ENCODE peak calls at places on chromosome 3, in seven cellular contexts. One of them, this sample, is unnamed.

GRCh38 chr3:183252973-183253363 is at the start of gene B3GNT5:
- DNase-seq in CD8-positive, alpha-beta memory T cell: no peak
- DNase-seq in tibial nerve: no peak
- DNase-seq in left ventricle myocardium inferior: peak; percentile 20
- DNase-seq in IMR-90: no peak
- DNase-seq in naive thymus-derived CD4-positive, alpha-beta T cell: peak; percentile 5
- DNase-seq in cardiac muscle cell: peak; percentile 38
- DNase-seq in this sample: no peak

GRCh38 chr3:32340039-32340438 is 51.6 kb upstream of the CMTM7 start:
- DNase-seq in CD8-positive, alpha-beta memory T cell: peak; percentile 51
- DNase-seq in tibial nerve: no peak
- DNase-seq in left ventricle myocardium inferior: no peak
- DNase-seq in IMR-90: peak; percentile 35
- DNase-seq in naive thymus-derived CD4-positive, alpha-beta T cell: peak; percentile 56
- DNase-seq in cardiac muscle cell: peak; percentile 74
- DNase-seq in this sample: peak; percentile 78

GRCh38 chr3:122789585-122790273 is 3.9 kb downstream of the HSPBAP1 start:
- DNase-seq in CD8-positive, alpha-beta memory T cell: no peak
- DNase-seq in tibial nerve: no peak
- DNase-seq in left ventricle myocardium inferior: no peak
- DNase-seq in IMR-90: no peak
- DNase-seq in naive thymus-derived CD4-positive, alpha-beta T cell: no peak
- DNase-seq in cardiac muscle cell: no peak
- DNase-seq in this sample: no peak

GRCh38 chr3:160154033-160154432 is 71.2 kb upstream of the C3orf80 start:
- DNase-seq in CD8-positive, alpha-beta memory T cell: no peak
- DNase-seq in tibial nerve: no peak
- DNase-seq in left ventricle myocardium inferior: no peak
- DNase-seq in IMR-90: peak; percentile 59
- DNase-seq in naive thymus-derived CD4-positive, alpha-beta T cell: no peak
- DNase-seq in cardiac muscle cell: no peak
- DNase-seq in this sample: no peak

GRCh38 chr3:24472358-24472757 is 22.3 kb downstream of the THRB start:
- DNase-seq in CD8-positive, alpha-beta memory T cell: no peak
- DNase-seq in tibial nerve: no peak
- DNase-seq in left ventricle myocardium inferior: no peak
- DNase-seq in IMR-90: no peak
- DNase-seq in naive thymus-derived CD4-positive, alpha-beta T cell: no peak
- DNase-seq in cardiac muscle cell: no peak
- DNase-seq in this sample: no peak

GRCh38 chr3:133527306-133527705 is 46.2 kb upstream of the CDV3 start:
- DNase-seq in CD8-positive, alpha-beta memory T cell: no peak
- DNase-seq in tibial nerve: no peak
- DNase-seq in left ventricle myocardium inferior: no peak
- DNase-seq in IMR-90: no peak
- DNase-seq in naive thymus-derived CD4-positive, alpha-beta T cell: no peak
- DNase-seq in cardiac muscle cell: no peak
- DNase-seq in this sample: no peak

GRCh38 chr3:99365396-99365795 is 273.0 kb upstream of the COL8A1 start:
- DNase-seq in CD8-positive, alpha-beta memory T cell: no peak
- DNase-seq in tibial nerve: no peak
- DNase-seq in left ventricle myocardium inferior: no peak
- DNase-seq in IMR-90: no peak
- DNase-seq in naive thymus-derived CD4-positive, alpha-beta T cell: no peak
- DNase-seq in cardiac muscle cell: no peak
- DNase-seq in this sample: no peak

GRCh38 chr3:88003115-88003755 is 55.6 kb downstream of the CGGBP1 start:
- DNase-seq in CD8-positive, alpha-beta memory T cell: peak; percentile 12
- DNase-seq in tibial nerve: no peak
- DNase-seq in left ventricle myocardium inferior: no peak
- DNase-seq in IMR-90: peak; percentile 49
- DNase-seq in naive thymus-derived CD4-positive, alpha-beta T cell: peak; percentile 13
- DNase-seq in cardiac muscle cell: peak; percentile 76
- DNase-seq in this sample: peak; percentile 75

GRCh38 chr3:117398166-117398954 is 688.8 kb downstream of the TUSC7 start:
- DNase-seq in CD8-positive, alpha-beta memory T cell: no peak
- DNase-seq in tibial nerve: no peak
- DNase-seq in left ventricle myocardium inferior: no peak
- DNase-seq in IMR-90: no peak
- DNase-seq in naive thymus-derived CD4-positive, alpha-beta T cell: no peak
- DNase-seq in cardiac muscle cell: no peak
- DNase-seq in this sample: no peak

GRCh38 chr3:112640864-112641751 is at the start of gene CCDC80:
- DNase-seq in CD8-positive, alpha-beta memory T cell: no peak
- DNase-seq in tibial nerve: no peak
- DNase-seq in left ventricle myocardium inferior: no peak
- DNase-seq in IMR-90: peak; percentile 94
- DNase-seq in naive thymus-derived CD4-positive, alpha-beta T cell: no peak
- DNase-seq in cardiac muscle cell: peak; percentile 95
- DNase-seq in this sample: no peak

GRCh38 chr3:168865022-168865551 is 769.4 kb upstream of the GOLIM4 start:
- DNase-seq in CD8-positive, alpha-beta memory T cell: no peak
- DNase-seq in tibial nerve: no peak
- DNase-seq in left ventricle myocardium inferior: no peak
- DNase-seq in IMR-90: peak; percentile 48
- DNase-seq in naive thymus-derived CD4-positive, alpha-beta T cell: no peak
- DNase-seq in cardiac muscle cell: peak; percentile 60
- DNase-seq in this sample: peak; percentile 65

GRCh38 chr3:48851407-48851806 is 3.7 kb upstream of the PRKAR2A start:
- DNase-seq in CD8-positive, alpha-beta memory T cell: no peak
- DNase-seq in tibial nerve: no peak
- DNase-seq in left ventricle myocardium inferior: no peak
- DNase-seq in IMR-90: peak; percentile 66
- DNase-seq in naive thymus-derived CD4-positive, alpha-beta T cell: no peak
- DNase-seq in cardiac muscle cell: peak; percentile 48
- DNase-seq in this sample: no peak

GRCh38 chr3:148748323-148748722 is 50.6 kb downstream of the AGTR1 start:
- DNase-seq in CD8-positive, alpha-beta memory T cell: no peak
- DNase-seq in tibial nerve: no peak
- DNase-seq in left ventricle myocardium inferior: no peak
- DNase-seq in IMR-90: no peak
- DNase-seq in naive thymus-derived CD4-positive, alpha-beta T cell: no peak
- DNase-seq in cardiac muscle cell: peak; percentile 46
- DNase-seq in this sample: no peak

GRCh38 chr3:171757377-171758034 is 52.8 kb downstream of the PLD1 start:
- DNase-seq in CD8-positive, alpha-beta memory T cell: no peak
- DNase-seq in tibial nerve: no peak
- DNase-seq in left ventricle myocardium inferior: no peak
- DNase-seq in IMR-90: no peak
- DNase-seq in naive thymus-derived CD4-positive, alpha-beta T cell: no peak
- DNase-seq in cardiac muscle cell: no peak
- DNase-seq in this sample: no peak

GRCh38 chr3:171752329-171752728 is 58.0 kb downstream of the PLD1 start:
- DNase-seq in CD8-positive, alpha-beta memory T cell: no peak
- DNase-seq in tibial nerve: no peak
- DNase-seq in left ventricle myocardium inferior: no peak
- DNase-seq in IMR-90: no peak
- DNase-seq in naive thymus-derived CD4-positive, alpha-beta T cell: no peak
- DNase-seq in cardiac muscle cell: no peak
- DNase-seq in this sample: no peak

GRCh38 chr3:171753665-171754408 is 56.4 kb downstream of the PLD1 start:
- DNase-seq in CD8-positive, alpha-beta memory T cell: no peak
- DNase-seq in tibial nerve: no peak
- DNase-seq in left ventricle myocardium inferior: no peak
- DNase-seq in IMR-90: peak; percentile 86
- DNase-seq in naive thymus-derived CD4-positive, alpha-beta T cell: no peak
- DNase-seq in cardiac muscle cell: peak; percentile 61
- DNase-seq in this sample: no peak

GRCh38 chr3:171753025-171753472 is 57.2 kb downstream of the PLD1 start:
- DNase-seq in CD8-positive, alpha-beta memory T cell: no peak
- DNase-seq in tibial nerve: no peak
- DNase-seq in left ventricle myocardium inferior: no peak
- DNase-seq in IMR-90: peak; percentile 20
- DNase-seq in naive thymus-derived CD4-positive, alpha-beta T cell: no peak
- DNase-seq in cardiac muscle cell: peak; percentile 62
- DNase-seq in this sample: no peak

GRCh38 chr3:171755015-171755589 is 55.2 kb downstream of the PLD1 start:
- DNase-seq in CD8-positive, alpha-beta memory T cell: no peak
- DNase-seq in tibial nerve: no peak
- DNase-seq in left ventricle myocardium inferior: no peak
- DNase-seq in IMR-90: no peak
- DNase-seq in naive thymus-derived CD4-positive, alpha-beta T cell: no peak
- DNase-seq in cardiac muscle cell: no peak
- DNase-seq in this sample: no peak
- H3K27ac ChIP-seq in CD8-positive, alpha-beta memory T cell: no peak overlapping the region
- H3K27ac ChIP-seq in tibial nerve: no peak overlapping the region
- H3K27ac ChIP-seq in left ventricle myocardium inferior: peak overlapping the region; percentile 77
- H3K27ac ChIP-seq in IMR-90: no peak overlapping the region
- H3K27ac ChIP-seq in naive thymus-derived CD4-positive, alpha-beta T cell: no peak overlapping the region
- H3K27ac ChIP-seq in cardiac muscle cell: no peak overlapping the region
- H3K27ac ChIP-seq in this sample: no peak overlapping the region

GRCh38 chr3:170700054-170700404 is 114.2 kb upstream of the SLC7A14 start:
- DNase-seq in CD8-positive, alpha-beta memory T cell: no peak
- DNase-seq in tibial nerve: no peak
- DNase-seq in left ventricle myocardium inferior: no peak
- DNase-seq in IMR-90: no peak
- DNase-seq in naive thymus-derived CD4-positive, alpha-beta T cell: no peak
- DNase-seq in cardiac muscle cell: no peak
- DNase-seq in this sample: no peak

GRCh38 chr3:170701696-170702678 is 116.1 kb upstream of the SLC7A14 start:
- DNase-seq in CD8-positive, alpha-beta memory T cell: no peak
- DNase-seq in tibial nerve: no peak
- DNase-seq in left ventricle myocardium inferior: no peak
- DNase-seq in IMR-90: no peak
- DNase-seq in naive thymus-derived CD4-positive, alpha-beta T cell: no peak
- DNase-seq in cardiac muscle cell: no peak
- DNase-seq in this sample: no peak

GRCh38 chr3:170705136-170705535 is 119.3 kb upstream of the SLC7A14 start:
- DNase-seq in CD8-positive, alpha-beta memory T cell: no peak
- DNase-seq in tibial nerve: no peak
- DNase-seq in left ventricle myocardium inferior: no peak
- DNase-seq in IMR-90: no peak
- DNase-seq in naive thymus-derived CD4-positive, alpha-beta T cell: no peak
- DNase-seq in cardiac muscle cell: no peak
- DNase-seq in this sample: no peak

GRCh38 chr3:170699158-170700053 is 113.5 kb upstream of the SLC7A14 start:
- DNase-seq in CD8-positive, alpha-beta memory T cell: no peak
- DNase-seq in tibial nerve: no peak
- DNase-seq in left ventricle myocardium inferior: no peak
- DNase-seq in IMR-90: no peak
- DNase-seq in naive thymus-derived CD4-positive, alpha-beta T cell: no peak
- DNase-seq in cardiac muscle cell: peak; percentile 84
- DNase-seq in this sample: no peak

GRCh38 chr3:170703121-170703588 is 117.3 kb upstream of the SLC7A14 start:
- DNase-seq in CD8-positive, alpha-beta memory T cell: no peak
- DNase-seq in tibial nerve: no peak
- DNase-seq in left ventricle myocardium inferior: no peak
- DNase-seq in IMR-90: peak; percentile 95
- DNase-seq in naive thymus-derived CD4-positive, alpha-beta T cell: no peak
- DNase-seq in cardiac muscle cell: peak; percentile 71
- DNase-seq in this sample: no peak
- H3K27ac ChIP-seq in CD8-positive, alpha-beta memory T cell: peak overlapping the region; percentile 9
- H3K27ac ChIP-seq in tibial nerve: no peak overlapping the region
- H3K27ac ChIP-seq in left ventricle myocardium inferior: no peak overlapping the region
- H3K27ac ChIP-seq in IMR-90: peak overlapping the region; percentile 64
- H3K27ac ChIP-seq in naive thymus-derived CD4-positive, alpha-beta T cell: no peak overlapping the region
- H3K27ac ChIP-seq in cardiac muscle cell: no peak overlapping the region
- H3K27ac ChIP-seq in this sample: no peak overlapping the region

GRCh38 chr3:194343561-194343893 is 7.6 kb downstream of the CPN2 start:
- DNase-seq in CD8-positive, alpha-beta memory T cell: no peak
- DNase-seq in tibial nerve: no peak
- DNase-seq in left ventricle myocardium inferior: no peak
- DNase-seq in IMR-90: no peak
- DNase-seq in naive thymus-derived CD4-positive, alpha-beta T cell: no peak
- DNase-seq in cardiac muscle cell: no peak
- DNase-seq in this sample: no peak

GRCh38 chr3:194346621-194347020 is 4.5 kb downstream of the CPN2 start:
- DNase-seq in CD8-positive, alpha-beta memory T cell: no peak
- DNase-seq in tibial nerve: no peak
- DNase-seq in left ventricle myocardium inferior: no peak
- DNase-seq in IMR-90: peak; percentile 54
- DNase-seq in naive thymus-derived CD4-positive, alpha-beta T cell: no peak
- DNase-seq in cardiac muscle cell: no peak
- DNase-seq in this sample: no peak

GRCh38 chr3:194346035-194346434 is 5.1 kb downstream of the CPN2 start:
- DNase-seq in CD8-positive, alpha-beta memory T cell: no peak
- DNase-seq in tibial nerve: no peak
- DNase-seq in left ventricle myocardium inferior: no peak
- DNase-seq in IMR-90: no peak
- DNase-seq in naive thymus-derived CD4-positive, alpha-beta T cell: no peak
- DNase-seq in cardiac muscle cell: no peak
- DNase-seq in this sample: no peak

GRCh38 chr3:194342861-194343560 is 8.1 kb downstream of the CPN2 start:
- DNase-seq in CD8-positive, alpha-beta memory T cell: no peak
- DNase-seq in tibial nerve: no peak
- DNase-seq in left ventricle myocardium inferior: no peak
- DNase-seq in IMR-90: peak; percentile 59
- DNase-seq in naive thymus-derived CD4-positive, alpha-beta T cell: no peak
- DNase-seq in cardiac muscle cell: no peak
- DNase-seq in this sample: no peak

GRCh38 chr3:194344012-194344411 is 7.1 kb downstream of the CPN2 start:
- DNase-seq in CD8-positive, alpha-beta memory T cell: peak; percentile 52
- DNase-seq in tibial nerve: peak; percentile 72
- DNase-seq in left ventricle myocardium inferior: peak; percentile 77
- DNase-seq in IMR-90: peak; percentile 58
- DNase-seq in naive thymus-derived CD4-positive, alpha-beta T cell: peak; percentile 57
- DNase-seq in cardiac muscle cell: peak; percentile 69
- DNase-seq in this sample: peak; percentile 91
- H3K27ac ChIP-seq in CD8-positive, alpha-beta memory T cell: no peak overlapping the region
- H3K27ac ChIP-seq in tibial nerve: no peak overlapping the region
- H3K27ac ChIP-seq in left ventricle myocardium inferior: no peak overlapping the region
- H3K27ac ChIP-seq in IMR-90: no peak overlapping the region
- H3K27ac ChIP-seq in naive thymus-derived CD4-positive, alpha-beta T cell: no peak overlapping the region
- H3K27ac ChIP-seq in cardiac muscle cell: no peak overlapping the region
- H3K27ac ChIP-seq in this sample: no peak overlapping the region

GRCh38 chr3:186493507-186493906 is 50.7 kb downstream of the CRYGS start:
- DNase-seq in CD8-positive, alpha-beta memory T cell: no peak
- DNase-seq in tibial nerve: no peak
- DNase-seq in left ventricle myocardium inferior: no peak
- DNase-seq in IMR-90: peak; percentile 59
- DNase-seq in naive thymus-derived CD4-positive, alpha-beta T cell: no peak
- DNase-seq in cardiac muscle cell: no peak
- DNase-seq in this sample: no peak

GRCh38 chr3:186489507-186489906 is 54.7 kb downstream of the CRYGS start:
- DNase-seq in CD8-positive, alpha-beta memory T cell: no peak
- DNase-seq in tibial nerve: no peak
- DNase-seq in left ventricle myocardium inferior: no peak
- DNase-seq in IMR-90: no peak
- DNase-seq in naive thymus-derived CD4-positive, alpha-beta T cell: no peak
- DNase-seq in cardiac muscle cell: no peak
- DNase-seq in this sample: no peak

GRCh38 chr3:186496635-186497034 is 47.5 kb downstream of the CRYGS start:
- DNase-seq in CD8-positive, alpha-beta memory T cell: no peak
- DNase-seq in tibial nerve: no peak
- DNase-seq in left ventricle myocardium inferior: no peak
- DNase-seq in IMR-90: no peak
- DNase-seq in naive thymus-derived CD4-positive, alpha-beta T cell: no peak
- DNase-seq in cardiac muscle cell: no peak
- DNase-seq in this sample: no peak

GRCh38 chr3:186496016-186496415 is 48.2 kb downstream of the CRYGS start:
- DNase-seq in CD8-positive, alpha-beta memory T cell: no peak
- DNase-seq in tibial nerve: no peak
- DNase-seq in left ventricle myocardium inferior: no peak
- DNase-seq in IMR-90: no peak
- DNase-seq in naive thymus-derived CD4-positive, alpha-beta T cell: no peak
- DNase-seq in cardiac muscle cell: no peak
- DNase-seq in this sample: no peak

DNA sequence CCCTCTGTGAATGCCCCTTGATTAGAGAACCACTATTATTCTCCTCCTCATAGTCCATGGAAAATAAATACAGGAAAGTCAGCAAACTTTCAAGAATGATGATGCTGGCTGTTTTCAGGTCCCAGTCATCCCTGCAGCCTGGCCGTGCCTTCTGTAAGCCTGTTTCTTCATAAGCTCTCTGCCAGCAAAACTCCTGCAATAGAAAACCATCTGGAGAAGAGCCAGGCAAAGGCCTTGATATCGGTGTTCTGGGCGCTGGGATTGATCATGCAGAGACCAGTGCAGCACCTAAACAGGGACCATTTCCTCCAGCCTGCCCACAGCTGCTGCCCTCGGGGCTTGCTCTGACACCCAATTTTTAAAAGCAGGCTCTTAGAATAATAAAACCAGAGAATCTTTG is 51.6 kb downstream of the CRYGS start:
- DNase-seq in CD8-positive, alpha-beta memory T cell: no peak
- DNase-seq in tibial nerve: no peak
- DNase-seq in left ventricle myocardium inferior: no peak
- DNase-seq in IMR-90: no peak
- DNase-seq in naive thymus-derived CD4-positive, alpha-beta T cell: no peak
- DNase-seq in cardiac muscle cell: no peak
- DNase-seq in this sample: no peak
- H3K27ac ChIP-seq in CD8-positive, alpha-beta memory T cell: no peak overlapping the region
- H3K27ac ChIP-seq in tibial nerve: no peak overlapping the region
- H3K27ac ChIP-seq in left ventricle myocardium inferior: peak overlapping the region; percentile 20
- H3K27ac ChIP-seq in IMR-90: no peak overlapping the region
- H3K27ac ChIP-seq in naive thymus-derived CD4-positive, alpha-beta T cell: no peak overlapping the region
- H3K27ac ChIP-seq in cardiac muscle cell: no peak overlapping the region
- H3K27ac ChIP-seq in this sample: no peak overlapping the region

This sample was measured in Karpas-422.